ENCODE peak calls at places on chromosome 17, in ten cellular contexts. One of them, this sample, is unnamed.

GRCh38 chr17:55770220-55770870 is 19.5 kb downstream of the PCTP start:
- DNase-seq in fibroblast of lung: peak
- DNase-seq in astrocyte of the cerebellum: peak
- DNase-seq in cardiac muscle cell: peak
- DNase-seq in ovary: no peak
- DNase-seq in IMR-90: peak
- DNase-seq in AG10803: peak
- DNase-seq in upper lobe of right lung: no peak
- DNase-seq in foreskin fibroblast: peak
- DNase-seq in right atrium auricular region: no peak
- DNase-seq in this sample: peak

GRCh38 chr17:57262557-57262956 is 6.2 kb downstream of the MSI2 start:
- DNase-seq in right atrium auricular region: no peak
- DNase-seq in fibroblast of lung: no peak
- DNase-seq in AG10803: no peak
- DNase-seq in astrocyte of the cerebellum: no peak
- DNase-seq in ovary: no peak
- DNase-seq in cardiac muscle cell: no peak
- DNase-seq in IMR-90: no peak
- DNase-seq in foreskin fibroblast: no peak
- DNase-seq in upper lobe of right lung: no peak
- DNase-seq in this sample: no peak

GRCh38 chr17:19986941-19987714 is 9.5 kb upstream of the AKAP10 start:
- DNase-seq in fibroblast of lung: no peak
- DNase-seq in AG10803: no peak
- DNase-seq in ovary: no peak
- DNase-seq in upper lobe of right lung: no peak
- DNase-seq in foreskin fibroblast: no peak
- DNase-seq in astrocyte of the cerebellum: no peak
- DNase-seq in IMR-90: no peak
- DNase-seq in right atrium auricular region: peak
- DNase-seq in cardiac muscle cell: no peak
- DNase-seq in this sample: no peak

GRCh38 chr17:76816590-76817135 is 51.5 kb upstream of the MGAT5B start:
- DNase-seq in cardiac muscle cell: peak
- DNase-seq in right atrium auricular region: no peak
- DNase-seq in astrocyte of the cerebellum: peak
- DNase-seq in IMR-90: peak
- DNase-seq in upper lobe of right lung: no peak
- DNase-seq in ovary: no peak
- DNase-seq in AG10803: peak
- DNase-seq in foreskin fibroblast: peak
- DNase-seq in fibroblast of lung: peak
- DNase-seq in this sample: peak

GRCh38 chr17:58993322-58993721 is 113.4 kb downstream of the TRIM37 start:
- DNase-seq in cardiac muscle cell: no peak
- DNase-seq in IMR-90: no peak
- DNase-seq in foreskin fibroblast: peak
- DNase-seq in upper lobe of right lung: no peak
- DNase-seq in fibroblast of lung: peak
- DNase-seq in AG10803: no peak
- DNase-seq in astrocyte of the cerebellum: no peak
- DNase-seq in right atrium auricular region: no peak
- DNase-seq in ovary: no peak
- DNase-seq in this sample: no peak

GRCh38 chr17:39927928-39928867 is 666 bp downstream of the LRRC3C start:
- DNase-seq in fibroblast of lung: peak
- DNase-seq in AG10803: no peak
- DNase-seq in cardiac muscle cell: no peak
- DNase-seq in IMR-90: no peak
- DNase-seq in upper lobe of right lung: peak
- DNase-seq in astrocyte of the cerebellum: no peak
- DNase-seq in ovary: peak
- DNase-seq in foreskin fibroblast: peak
- DNase-seq in right atrium auricular region: peak
- DNase-seq in this sample: peak

GRCh38 chr17:71224824-71225575 is 895.8 kb upstream of the SOX9 start:
- DNase-seq in astrocyte of the cerebellum: peak
- DNase-seq in right atrium auricular region: no peak
- DNase-seq in ovary: no peak
- DNase-seq in IMR-90: no peak
- DNase-seq in cardiac muscle cell: peak
- DNase-seq in AG10803: no peak
- DNase-seq in fibroblast of lung: peak
- DNase-seq in upper lobe of right lung: no peak
- DNase-seq in foreskin fibroblast: no peak
- DNase-seq in this sample: no peak

GRCh38 chr17:67245694-67246397 is 850 bp upstream of the HELZ start:
- DNase-seq in fibroblast of lung: no peak
- DNase-seq in astrocyte of the cerebellum: no peak
- DNase-seq in foreskin fibroblast: peak
- DNase-seq in IMR-90: no peak
- DNase-seq in cardiac muscle cell: no peak
- DNase-seq in AG10803: no peak
- DNase-seq in upper lobe of right lung: peak
- DNase-seq in right atrium auricular region: no peak
- DNase-seq in ovary: no peak
- DNase-seq in this sample: peak

GRCh38 chr17:14297161-14297851 is 3.6 kb upstream of the HS3ST3B1 start:
- DNase-seq in foreskin fibroblast: peak
- DNase-seq in right atrium auricular region: no peak
- DNase-seq in upper lobe of right lung: peak
- DNase-seq in ovary: no peak
- DNase-seq in cardiac muscle cell: peak
- DNase-seq in fibroblast of lung: peak
- DNase-seq in AG10803: peak
- DNase-seq in astrocyte of the cerebellum: no peak
- DNase-seq in IMR-90: no peak
- DNase-seq in this sample: no peak

GRCh38 chr17:56679148-56679766 is 85.8 kb downstream of the NOG start:
- DNase-seq in cardiac muscle cell: peak
- DNase-seq in right atrium auricular region: no peak
- DNase-seq in upper lobe of right lung: no peak
- DNase-seq in astrocyte of the cerebellum: peak
- DNase-seq in AG10803: peak
- DNase-seq in IMR-90: peak
- DNase-seq in foreskin fibroblast: peak
- DNase-seq in fibroblast of lung: peak
- DNase-seq in ovary: no peak
- DNase-seq in this sample: no peak

GRCh38 chr17:16013943-16014407 is 14.4 kb downstream of the TTC19 start:
- DNase-seq in ovary: no peak
- DNase-seq in upper lobe of right lung: no peak
- DNase-seq in IMR-90: peak
- DNase-seq in cardiac muscle cell: peak
- DNase-seq in foreskin fibroblast: peak
- DNase-seq in fibroblast of lung: peak
- DNase-seq in AG10803: peak
- DNase-seq in right atrium auricular region: no peak
- DNase-seq in astrocyte of the cerebellum: peak
- DNase-seq in this sample: no peak

GRCh38 chr17:63926164-63926563 is 6.0 kb downstream of the CD79B start:
- DNase-seq in cardiac muscle cell: no peak
- DNase-seq in IMR-90: no peak
- DNase-seq in upper lobe of right lung: no peak
- DNase-seq in AG10803: no peak
- DNase-seq in astrocyte of the cerebellum: no peak
- DNase-seq in ovary: no peak
- DNase-seq in fibroblast of lung: no peak
- DNase-seq in right atrium auricular region: no peak
- DNase-seq in foreskin fibroblast: no peak
- DNase-seq in this sample: no peak

GRCh38 chr17:44115585-44116415 is 7.6 kb downstream of the HDAC5 start:
- DNase-seq in foreskin fibroblast: peak
- DNase-seq in ovary: no peak
- DNase-seq in AG10803: peak
- DNase-seq in IMR-90: peak
- DNase-seq in cardiac muscle cell: peak
- DNase-seq in right atrium auricular region: no peak
- DNase-seq in fibroblast of lung: peak
- DNase-seq in astrocyte of the cerebellum: no peak
- DNase-seq in upper lobe of right lung: no peak
- DNase-seq in this sample: peak

GRCh38 chr17:34436607-34437006 is 73.6 kb upstream of the CCL1 start:
- DNase-seq in fibroblast of lung: no peak
- DNase-seq in AG10803: no peak
- DNase-seq in ovary: no peak
- DNase-seq in cardiac muscle cell: no peak
- DNase-seq in foreskin fibroblast: no peak
- DNase-seq in right atrium auricular region: no peak
- DNase-seq in upper lobe of right lung: no peak
- DNase-seq in IMR-90: no peak
- DNase-seq in astrocyte of the cerebellum: no peak
- DNase-seq in this sample: no peak

GRCh38 chr17:27241346-27241946 is 52.5 kb upstream of the WSB1 start:
- DNase-seq in upper lobe of right lung: no peak
- DNase-seq in right atrium auricular region: no peak
- DNase-seq in cardiac muscle cell: peak
- DNase-seq in foreskin fibroblast: no peak
- DNase-seq in astrocyte of the cerebellum: peak
- DNase-seq in AG10803: peak
- DNase-seq in ovary: no peak
- DNase-seq in fibroblast of lung: peak
- DNase-seq in IMR-90: peak
- DNase-seq in this sample: peak

GRCh38 chr17:76623271-76624146 is 20.0 kb downstream of the ST6GALNAC1 start:
- DNase-seq in upper lobe of right lung: peak
- DNase-seq in AG10803: peak
- DNase-seq in astrocyte of the cerebellum: peak
- DNase-seq in right atrium auricular region: peak
- DNase-seq in ovary: peak
- DNase-seq in cardiac muscle cell: peak
- DNase-seq in fibroblast of lung: peak
- DNase-seq in foreskin fibroblast: peak
- DNase-seq in IMR-90: peak
- DNase-seq in this sample: peak

GRCh38 chr17:57459286-57459915 is 203.1 kb downstream of the MSI2 start:
- DNase-seq in astrocyte of the cerebellum: no peak
- DNase-seq in upper lobe of right lung: no peak
- DNase-seq in foreskin fibroblast: no peak
- DNase-seq in cardiac muscle cell: peak
- DNase-seq in fibroblast of lung: peak
- DNase-seq in AG10803: no peak
- DNase-seq in right atrium auricular region: no peak
- DNase-seq in IMR-90: peak
- DNase-seq in ovary: no peak
- DNase-seq in this sample: peak

GRCh38 chr17:59853168-59853918 is 39.4 kb downstream of the TUBD1 start:
- DNase-seq in IMR-90: peak
- DNase-seq in astrocyte of the cerebellum: no peak
- DNase-seq in foreskin fibroblast: peak
- DNase-seq in right atrium auricular region: no peak
- DNase-seq in upper lobe of right lung: no peak
- DNase-seq in AG10803: peak
- DNase-seq in cardiac muscle cell: peak
- DNase-seq in ovary: no peak
- DNase-seq in fibroblast of lung: peak
- DNase-seq in this sample: peak

GRCh38 chr17:32528825-32529224 is 42.0 kb downstream of the CDK5R1 start:
- DNase-seq in upper lobe of right lung: no peak
- DNase-seq in AG10803: no peak
- DNase-seq in right atrium auricular region: no peak
- DNase-seq in cardiac muscle cell: no peak
- DNase-seq in foreskin fibroblast: no peak
- DNase-seq in ovary: no peak
- DNase-seq in astrocyte of the cerebellum: no peak
- DNase-seq in fibroblast of lung: no peak
- DNase-seq in IMR-90: no peak
- DNase-seq in this sample: peak
- H3K4me3 ChIP-seq in upper lobe of right lung: no peak
- H3K4me3 ChIP-seq in AG10803: no peak
- H3K4me3 ChIP-seq in right atrium auricular region: no peak
- H3K4me3 ChIP-seq in cardiac muscle cell: no peak
- H3K4me3 ChIP-seq in foreskin fibroblast: no peak
- H3K4me3 ChIP-seq in ovary: no peak
- H3K4me3 ChIP-seq in astrocyte of the cerebellum: no peak
- H3K4me3 ChIP-seq in fibroblast of lung: no peak
- H3K4me3 ChIP-seq in IMR-90: no peak
- H3K4me3 ChIP-seq in this sample: no peak

DNA sequence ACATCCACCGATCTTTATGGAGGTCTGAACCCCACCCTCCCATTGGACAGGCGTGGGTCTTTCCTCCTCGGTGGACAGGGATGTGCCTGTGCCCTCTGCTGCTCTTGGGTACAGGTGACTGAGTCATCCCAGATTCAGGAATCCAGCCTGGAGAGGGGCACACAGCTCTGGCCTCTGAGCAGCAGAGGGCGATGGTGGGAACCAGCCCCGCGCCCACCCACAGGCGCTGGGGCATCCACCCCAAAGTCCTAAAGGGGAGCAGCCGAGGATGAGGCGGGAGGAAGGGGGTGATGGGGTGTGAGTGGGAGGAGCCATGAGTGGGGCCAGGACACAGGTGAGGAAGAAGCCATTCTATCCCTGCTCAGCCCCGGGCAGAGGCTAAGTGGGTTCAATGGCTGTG is 35.0 kb downstream of the ENGASE start:
- DNase-seq in foreskin fibroblast: no peak
- DNase-seq in ovary: no peak
- DNase-seq in cardiac muscle cell: no peak
- DNase-seq in astrocyte of the cerebellum: no peak
- DNase-seq in IMR-90: no peak
- DNase-seq in upper lobe of right lung: no peak
- DNase-seq in right atrium auricular region: no peak
- DNase-seq in AG10803: no peak
- DNase-seq in fibroblast of lung: no peak
- DNase-seq in this sample: no peak
- TF ChIP-seq CTCF in foreskin fibroblast: no peak
- TF ChIP-seq CTCF in ovary: no peak
- TF ChIP-seq CTCF in cardiac muscle cell: peak
- TF ChIP-seq CTCF in astrocyte of the cerebellum: peak
- TF ChIP-seq CTCF in IMR-90: no peak
- TF ChIP-seq CTCF in upper lobe of right lung: no peak
- TF ChIP-seq CTCF in right atrium auricular region: no peak
- TF ChIP-seq CTCF in AG10803: peak
- TF ChIP-seq CTCF in fibroblast of lung: no peak
- TF ChIP-seq CTCF in this sample: peak

DNA sequence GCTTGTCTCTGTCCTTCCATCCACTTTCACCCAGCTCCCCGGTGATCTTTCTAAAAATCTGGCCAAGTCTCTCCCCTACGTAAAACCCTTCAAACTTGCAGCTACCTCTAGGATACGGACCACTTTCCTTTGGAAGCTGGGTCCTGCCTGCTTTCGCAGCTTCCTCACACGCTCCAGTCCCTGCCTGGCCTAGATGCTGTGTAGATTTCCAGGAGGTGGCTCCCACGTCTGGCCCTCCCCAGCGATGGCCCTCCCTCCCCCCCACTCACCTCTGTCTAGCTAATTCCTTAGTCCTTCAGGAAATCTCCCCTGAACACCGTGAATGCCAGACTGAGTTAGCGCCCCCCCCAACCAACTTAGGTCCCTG is 579 bp upstream of the LRRC59 start:
- DNase-seq in foreskin fibroblast: no peak
- DNase-seq in IMR-90: no peak
- DNase-seq in fibroblast of lung: no peak
- DNase-seq in AG10803: no peak
- DNase-seq in ovary: no peak
- DNase-seq in right atrium auricular region: no peak
- DNase-seq in upper lobe of right lung: no peak
- DNase-seq in cardiac muscle cell: no peak
- DNase-seq in astrocyte of the cerebellum: no peak
- DNase-seq in this sample: no peak
- H3K4me3 ChIP-seq in foreskin fibroblast: peak
- H3K4me3 ChIP-seq in IMR-90: no peak
- H3K4me3 ChIP-seq in fibroblast of lung: peak
- H3K4me3 ChIP-seq in AG10803: no peak
- H3K4me3 ChIP-seq in ovary: peak
- H3K4me3 ChIP-seq in right atrium auricular region: peak
- H3K4me3 ChIP-seq in upper lobe of right lung: peak
- H3K4me3 ChIP-seq in cardiac muscle cell: peak
- H3K4me3 ChIP-seq in astrocyte of the cerebellum: no peak
- H3K4me3 ChIP-seq in this sample: no peak

GRCh38 chr17:73560661-73561060 is 83.6 kb downstream of the SDK2 start:
- DNase-seq in astrocyte of the cerebellum: no peak
- DNase-seq in cardiac muscle cell: no peak
- DNase-seq in ovary: no peak
- DNase-seq in fibroblast of lung: no peak
- DNase-seq in upper lobe of right lung: no peak
- DNase-seq in AG10803: no peak
- DNase-seq in foreskin fibroblast: no peak
- DNase-seq in IMR-90: no peak
- DNase-seq in right atrium auricular region: no peak
- DNase-seq in this sample: no peak
- TF ChIP-seq CTCF in astrocyte of the cerebellum: no peak
- TF ChIP-seq CTCF in cardiac muscle cell: no peak
- TF ChIP-seq CTCF in ovary: no peak
- TF ChIP-seq CTCF in fibroblast of lung: no peak
- TF ChIP-seq CTCF in upper lobe of right lung: no peak
- TF ChIP-seq CTCF in AG10803: no peak
- TF ChIP-seq CTCF in foreskin fibroblast: no peak
- TF ChIP-seq CTCF in IMR-90: no peak
- TF ChIP-seq CTCF in right atrium auricular region: no peak
- TF ChIP-seq CTCF in this sample: no peak

This sample was measured in GM12865.